ENCODE peak calls at places on chromosome 17, in eight cellular contexts. One of them, this sample, is unnamed.

GRCh38 chr17:3535253-3535995 is 22.2 kb downstream of the TRPV3 start:
- DNase-seq in NCI-H2081: peak
- DNase-seq in AG09309: no peak
- DNase-seq in T-helper 1 cell: no peak
- DNase-seq in C1 segment of cervical spinal cord: peak
- DNase-seq in HEK293T: peak
- DNase-seq in astrocyte of the cerebellum: peak
- DNase-seq in omental fat pad: no peak
- DNase-seq in this sample: no peak

GRCh38 chr17:58741121-58741625 is 14.5 kb upstream of the PPM1E start:
- DNase-seq in T-helper 1 cell: no peak
- DNase-seq in astrocyte of the cerebellum: no peak
- DNase-seq in omental fat pad: no peak
- DNase-seq in HEK293T: no peak
- DNase-seq in NCI-H2081: no peak
- DNase-seq in C1 segment of cervical spinal cord: no peak
- DNase-seq in AG09309: peak
- DNase-seq in this sample: peak

GRCh38 chr17:72839086-72839728 is 253.3 kb downstream of the SLC39A11 start:
- DNase-seq in HEK293T: no peak
- DNase-seq in NCI-H2081: no peak
- DNase-seq in astrocyte of the cerebellum: no peak
- DNase-seq in C1 segment of cervical spinal cord: no peak
- DNase-seq in AG09309: no peak
- DNase-seq in T-helper 1 cell: no peak
- DNase-seq in omental fat pad: no peak
- DNase-seq in this sample: no peak

GRCh38 chr17:79685121-79685520 is 45.6 kb upstream of the ENPP7 start:
- DNase-seq in T-helper 1 cell: no peak
- DNase-seq in omental fat pad: no peak
- DNase-seq in HEK293T: no peak
- DNase-seq in astrocyte of the cerebellum: no peak
- DNase-seq in NCI-H2081: no peak
- DNase-seq in C1 segment of cervical spinal cord: no peak
- DNase-seq in AG09309: no peak
- DNase-seq in this sample: no peak

GRCh38 chr17:2361361-2361760 is 24.1 kb downstream of the SGSM2 start:
- DNase-seq in omental fat pad: no peak
- DNase-seq in HEK293T: no peak
- DNase-seq in T-helper 1 cell: no peak
- DNase-seq in astrocyte of the cerebellum: no peak
- DNase-seq in NCI-H2081: no peak
- DNase-seq in C1 segment of cervical spinal cord: no peak
- DNase-seq in AG09309: no peak
- DNase-seq in this sample: no peak

GRCh38 chr17:61766520-61766919 is 96.8 kb downstream of the BRIP1 start:
- DNase-seq in T-helper 1 cell: no peak
- DNase-seq in AG09309: no peak
- DNase-seq in C1 segment of cervical spinal cord: no peak
- DNase-seq in NCI-H2081: no peak
- DNase-seq in HEK293T: no peak
- DNase-seq in astrocyte of the cerebellum: no peak
- DNase-seq in omental fat pad: no peak
- DNase-seq in this sample: no peak

GRCh38 chr17:4856937-4857314 is 23.8 kb downstream of the MINK1 start:
- DNase-seq in C1 segment of cervical spinal cord: no peak
- DNase-seq in HEK293T: no peak
- DNase-seq in astrocyte of the cerebellum: no peak
- DNase-seq in omental fat pad: no peak
- DNase-seq in AG09309: no peak
- DNase-seq in T-helper 1 cell: no peak
- DNase-seq in NCI-H2081: no peak
- DNase-seq in this sample: no peak

GRCh38 chr17:39027037-39027436 is 59.8 kb upstream of the FBXO47 start:
- DNase-seq in C1 segment of cervical spinal cord: no peak
- DNase-seq in AG09309: no peak
- DNase-seq in HEK293T: peak
- DNase-seq in NCI-H2081: peak
- DNase-seq in omental fat pad: no peak
- DNase-seq in astrocyte of the cerebellum: no peak
- DNase-seq in T-helper 1 cell: no peak
- DNase-seq in this sample: no peak

GRCh38 chr17:76193616-76194015 is 46.7 kb downstream of the RNF157 start:
- DNase-seq in HEK293T: peak
- DNase-seq in omental fat pad: no peak
- DNase-seq in T-helper 1 cell: no peak
- DNase-seq in C1 segment of cervical spinal cord: no peak
- DNase-seq in astrocyte of the cerebellum: no peak
- DNase-seq in AG09309: no peak
- DNase-seq in NCI-H2081: no peak
- DNase-seq in this sample: no peak

This sample was measured in HuH-7.5.